ENCODE peak calls at places on chromosomes 6 and 20, in four cellular contexts. One of them, this sample, is unnamed.

GRCh38 chr6:14068133-14068532 is 49.4 kb upstream of the CD83 start:
- DNase-seq in trophoblast cell: peak
- DNase-seq in mammary epithelial cell: peak
- DNase-seq in GM23338: no peak
- DNase-seq in this sample: peak

GRCh38 chr20:25676164-25676809 is 20.4 kb downstream of the ZNF337 start:
- DNase-seq in trophoblast cell: peak
- DNase-seq in mammary epithelial cell: peak
- DNase-seq in GM23338: no peak
- DNase-seq in this sample: no peak

GRCh38 chr6:105835373-105835772 is 250.8 kb upstream of the PRDM1 start:
- DNase-seq in GM23338: peak
- DNase-seq in trophoblast cell: peak
- DNase-seq in mammary epithelial cell: peak
- DNase-seq in this sample: no peak

GRCh38 chr6:99187429-99187828 is 162.0 kb downstream of the FAXC start:
- DNase-seq in trophoblast cell: no peak
- DNase-seq in GM23338: no peak
- DNase-seq in mammary epithelial cell: no peak
- DNase-seq in this sample: no peak

GRCh38 chr6:28107506-28107905 is 16.9 kb upstream of the ZSCAN16 start:
- DNase-seq in GM23338: no peak
- DNase-seq in trophoblast cell: no peak
- DNase-seq in mammary epithelial cell: no peak
- DNase-seq in this sample: no peak

GRCh38 chr6:131844243-131844841 is 36.5 kb downstream of the ENPP1 start:
- DNase-seq in GM23338: no peak
- DNase-seq in trophoblast cell: peak
- DNase-seq in mammary epithelial cell: no peak
- DNase-seq in this sample: peak

GRCh38 chr6:129492260-129492659 is 217.7 kb downstream of the ARHGAP18 start:
- DNase-seq in GM23338: no peak
- DNase-seq in mammary epithelial cell: no peak
- DNase-seq in trophoblast cell: no peak
- DNase-seq in this sample: no peak

GRCh38 chr20:53757472-53757913 is 163.9 kb upstream of the ZNF217 start:
- DNase-seq in GM23338: no peak
- DNase-seq in mammary epithelial cell: peak
- DNase-seq in trophoblast cell: peak
- DNase-seq in this sample: no peak

GRCh38 chr20:25073544-25073943 is 8.4 kb downstream of the VSX1 start:
- DNase-seq in mammary epithelial cell: no peak
- DNase-seq in GM23338: peak
- DNase-seq in trophoblast cell: no peak
- DNase-seq in this sample: no peak

GRCh38 chr6:110529355-110529754 is 52.9 kb upstream of the SLC22A16 start:
- DNase-seq in trophoblast cell: no peak
- DNase-seq in mammary epithelial cell: peak
- DNase-seq in GM23338: no peak
- DNase-seq in this sample: no peak

GRCh38 chr20:2729791-2730190 is 37.2 kb downstream of the EBF4 start:
- DNase-seq in mammary epithelial cell: no peak
- DNase-seq in trophoblast cell: no peak
- DNase-seq in GM23338: no peak
- DNase-seq in this sample: no peak

GRCh38 chr6:143034689-143035334 is 25.9 kb upstream of the AIG1 start:
- DNase-seq in trophoblast cell: no peak
- DNase-seq in GM23338: no peak
- DNase-seq in mammary epithelial cell: no peak
- DNase-seq in this sample: no peak

GRCh38 chr6:158152659-158153058 is 15.4 kb downstream of the SERAC1 start:
- DNase-seq in GM23338: no peak
- DNase-seq in trophoblast cell: peak
- DNase-seq in mammary epithelial cell: no peak
- DNase-seq in this sample: no peak

GRCh38 chr6:14882394-14883073 is 363.3 kb upstream of the JARID2 start:
- DNase-seq in GM23338: no peak
- DNase-seq in trophoblast cell: no peak
- DNase-seq in mammary epithelial cell: no peak
- DNase-seq in this sample: peak

GRCh38 chr6:127510876-127511275 is 8.3 kb downstream of the MTCL3 start:
- DNase-seq in GM23338: no peak
- DNase-seq in trophoblast cell: no peak
- DNase-seq in mammary epithelial cell: no peak
- DNase-seq in this sample: no peak

GRCh38 chr20:856361-856775 is 22.9 kb downstream of the FAM110A start:
- DNase-seq in mammary epithelial cell: peak
- DNase-seq in trophoblast cell: peak
- DNase-seq in GM23338: no peak
- DNase-seq in this sample: peak

GRCh38 chr6:169046483-169047192 is 207.0 kb downstream of the THBS2 start:
- DNase-seq in mammary epithelial cell: peak
- DNase-seq in trophoblast cell: no peak
- DNase-seq in GM23338: no peak
- DNase-seq in this sample: no peak

GRCh38 chr6:126188271-126188909 is 151.5 kb upstream of the CENPW start:
- DNase-seq in GM23338: no peak
- DNase-seq in mammary epithelial cell: peak
- DNase-seq in trophoblast cell: no peak
- DNase-seq in this sample: no peak

GRCh38 chr20:16158090-16158975 is 414.9 kb downstream of the KIF16B start:
- DNase-seq in GM23338: no peak
- DNase-seq in trophoblast cell: peak
- DNase-seq in mammary epithelial cell: no peak
- DNase-seq in this sample: no peak

GRCh38 chr6:130674604-130675003 is 152.6 kb upstream of the SMLR1 start:
- DNase-seq in GM23338: no peak
- DNase-seq in mammary epithelial cell: no peak
- DNase-seq in trophoblast cell: peak
- DNase-seq in this sample: no peak

GRCh38 chr6:20876016-20876415 is 341.8 kb downstream of the CDKAL1 start:
- DNase-seq in trophoblast cell: peak
- DNase-seq in mammary epithelial cell: peak
- DNase-seq in GM23338: no peak
- DNase-seq in this sample: no peak

GRCh38 chr20:54335299-54335698 is 127.4 kb downstream of the PFDN4 start:
- DNase-seq in mammary epithelial cell: peak
- DNase-seq in trophoblast cell: no peak
- DNase-seq in GM23338: no peak
- DNase-seq in this sample: no peak

GRCh38 chr6:118565317-118565960 is 17.3 kb downstream of the PLN start:
- DNase-seq in GM23338: peak
- DNase-seq in trophoblast cell: peak
- DNase-seq in mammary epithelial cell: peak
- DNase-seq in this sample: peak

GRCh38 chr6:82415820-82416219 is 52.2 kb downstream of the TPBG start:
- DNase-seq in GM23338: no peak
- DNase-seq in trophoblast cell: no peak
- DNase-seq in mammary epithelial cell: peak
- DNase-seq in this sample: peak

GRCh38 chr6:13011612-13012146 is 295.1 kb downstream of the PHACTR1 start:
- DNase-seq in trophoblast cell: no peak
- DNase-seq in GM23338: no peak
- DNase-seq in mammary epithelial cell: no peak
- DNase-seq in this sample: no peak

GRCh38 chr20:4375881-4376280 is 345.8 kb upstream of the PRND start:
- DNase-seq in trophoblast cell: peak
- DNase-seq in GM23338: no peak
- DNase-seq in mammary epithelial cell: peak
- DNase-seq in this sample: no peak

GRCh38 chr6:28920281-28920680 is 3.5 kb downstream of the TRIM27 start:
- DNase-seq in mammary epithelial cell: no peak
- DNase-seq in GM23338: no peak
- DNase-seq in trophoblast cell: no peak
- DNase-seq in this sample: no peak

GRCh38 chr20:63980317-63980805 is 571 bp upstream of the PRPF6 start:
- DNase-seq in trophoblast cell: no peak
- DNase-seq in GM23338: no peak
- DNase-seq in mammary epithelial cell: peak
- DNase-seq in this sample: no peak

GRCh38 chr6:125790403-125791150 is at the start of gene NCOA7:
- DNase-seq in mammary epithelial cell: peak
- DNase-seq in GM23338: peak
- DNase-seq in trophoblast cell: peak
- DNase-seq in this sample: peak

GRCh38 chr6:159104931-159105330 is 60.1 kb upstream of the TAGAP start:
- DNase-seq in GM23338: no peak
- DNase-seq in trophoblast cell: no peak
- DNase-seq in mammary epithelial cell: peak
- DNase-seq in this sample: no peak

GRCh38 chr20:24389686-24390085 is 79.7 kb upstream of the SYNDIG1 start:
- DNase-seq in mammary epithelial cell: no peak
- DNase-seq in trophoblast cell: no peak
- DNase-seq in GM23338: no peak
- DNase-seq in this sample: no peak

DNA sequence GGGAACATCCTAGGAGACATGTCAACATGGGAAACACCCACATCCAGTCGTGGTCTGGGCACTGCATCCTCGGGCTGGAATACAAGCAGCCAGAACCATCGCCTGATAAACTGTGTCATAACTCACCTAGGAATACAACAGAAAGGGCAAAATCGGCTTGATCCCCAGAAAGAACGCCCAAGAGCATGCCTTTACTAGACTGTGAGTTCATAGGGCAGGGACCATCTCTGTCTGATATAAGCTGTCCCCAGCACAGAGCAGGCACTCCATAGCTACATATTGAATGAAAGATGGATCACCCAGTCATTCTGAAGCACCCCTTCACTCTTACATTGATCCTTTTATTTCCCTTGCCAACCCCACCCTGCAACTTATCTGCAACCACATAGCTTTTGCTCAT is 23.8 kb downstream of the RIPOR2 start:
- DNase-seq in mammary epithelial cell: no peak
- DNase-seq in GM23338: no peak
- DNase-seq in trophoblast cell: no peak
- DNase-seq in this sample: no peak
- H3K4me3 ChIP-seq in mammary epithelial cell: no peak
- H3K4me3 ChIP-seq in GM23338: peak
- H3K4me3 ChIP-seq in trophoblast cell: no peak
- H3K4me3 ChIP-seq in this sample: no peak

GRCh38 chr6:22980446-22980845 is 411.1 kb downstream of the HDGFL1 start:
- DNase-seq in trophoblast cell: no peak
- DNase-seq in GM23338: no peak
- DNase-seq in mammary epithelial cell: peak
- DNase-seq in this sample: no peak

GRCh38 chr6:22972771-22973170 is 403.4 kb downstream of the HDGFL1 start:
- DNase-seq in GM23338: no peak
- DNase-seq in trophoblast cell: no peak
- DNase-seq in mammary epithelial cell: no peak
- DNase-seq in this sample: no peak

GRCh38 chr6:22970004-22970403 is 400.6 kb downstream of the HDGFL1 start:
- DNase-seq in trophoblast cell: no peak
- DNase-seq in GM23338: no peak
- DNase-seq in mammary epithelial cell: no peak
- DNase-seq in this sample: no peak

GRCh38 chr6:22975079-22975478 is 405.7 kb downstream of the HDGFL1 start:
- DNase-seq in GM23338: no peak
- DNase-seq in mammary epithelial cell: no peak
- DNase-seq in trophoblast cell: peak
- DNase-seq in this sample: no peak
- H3K27ac ChIP-seq in GM23338: no peak
- H3K27ac ChIP-seq in mammary epithelial cell: no peak
- H3K27ac ChIP-seq in trophoblast cell: no peak
- H3K27ac ChIP-seq in this sample: no peak

GRCh38 chr6:52572536-52572935 is 4.3 kb downstream of the TRAM2 start:
- DNase-seq in GM23338: no peak
- DNase-seq in trophoblast cell: peak
- DNase-seq in mammary epithelial cell: no peak
- DNase-seq in this sample: no peak
- H3K4me2 ChIP-seq in GM23338: peak
- H3K4me2 ChIP-seq in trophoblast cell: no peak
- H3K4me2 ChIP-seq in mammary epithelial cell: no peak
- H3K4me2 ChIP-seq in this sample: no peak

DNA sequence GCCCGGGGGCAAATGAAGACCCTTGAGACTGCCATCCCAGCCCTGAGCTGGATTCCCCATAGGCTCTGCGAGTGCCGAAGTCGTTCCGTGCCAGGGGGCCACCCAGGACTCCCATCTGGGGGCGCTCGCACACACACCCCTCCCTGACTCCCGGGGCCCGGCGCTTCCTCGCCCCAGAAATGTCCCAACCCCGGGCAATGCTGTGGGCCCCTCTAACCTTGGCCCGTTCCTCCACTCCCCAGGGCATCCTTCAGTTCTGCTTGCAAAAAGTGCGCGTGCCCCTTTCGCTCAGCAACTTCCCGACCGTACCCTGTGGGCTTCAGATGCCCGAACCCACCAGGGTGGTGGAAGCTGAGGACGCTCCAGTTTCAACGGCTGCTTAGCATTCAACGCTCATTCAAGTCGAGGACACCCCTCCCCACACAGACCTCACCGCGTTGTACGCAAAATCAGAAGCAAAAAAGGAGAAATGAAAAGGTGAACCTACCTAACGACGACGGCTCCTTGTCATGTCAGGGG is 25.4 kb downstream of the RIPOR2 start:
- DNase-seq in GM23338: peak
- DNase-seq in trophoblast cell: no peak
- DNase-seq in mammary epithelial cell: peak
- DNase-seq in this sample: no peak
- H3K4me3 ChIP-seq in GM23338: peak
- H3K4me3 ChIP-seq in trophoblast cell: peak
- H3K4me3 ChIP-seq in mammary epithelial cell: peak
- H3K4me3 ChIP-seq in this sample: no peak

GRCh38 chr6:84511929-84512328 is 252.5 kb downstream of the TBX18 start:
- DNase-seq in trophoblast cell: no peak
- DNase-seq in mammary epithelial cell: no peak
- DNase-seq in GM23338: no peak
- DNase-seq in this sample: no peak

GRCh38 chr6:84512396-84512795 is 252.0 kb downstream of the TBX18 start:
- DNase-seq in trophoblast cell: peak
- DNase-seq in GM23338: no peak
- DNase-seq in mammary epithelial cell: no peak
- DNase-seq in this sample: no peak

GRCh38 chr6:84508981-84509380 is 255.4 kb downstream of the TBX18 start:
- DNase-seq in mammary epithelial cell: no peak
- DNase-seq in trophoblast cell: no peak
- DNase-seq in GM23338: no peak
- DNase-seq in this sample: no peak

GRCh38 chr6:84504025-84504424 is 260.4 kb downstream of the TBX18 start:
- DNase-seq in trophoblast cell: no peak
- DNase-seq in mammary epithelial cell: no peak
- DNase-seq in GM23338: no peak
- DNase-seq in this sample: no peak

GRCh38 chr6:84508334-84508733 is 256.1 kb downstream of the TBX18 start:
- DNase-seq in trophoblast cell: no peak
- DNase-seq in mammary epithelial cell: no peak
- DNase-seq in GM23338: no peak
- DNase-seq in this sample: no peak
- H3K27ac ChIP-seq in trophoblast cell: no peak
- H3K27ac ChIP-seq in mammary epithelial cell: no peak
- H3K27ac ChIP-seq in GM23338: no peak
- H3K27ac ChIP-seq in this sample: no peak

GRCh38 chr6:144659202-144659731 is 374.1 kb downstream of the UTRN start:
- DNase-seq in GM23338: peak
- DNase-seq in mammary epithelial cell: no peak
- DNase-seq in trophoblast cell: peak
- DNase-seq in this sample: no peak
- H3K4me2 ChIP-seq in GM23338: peak
- H3K4me2 ChIP-seq in mammary epithelial cell: no peak
- H3K4me2 ChIP-seq in trophoblast cell: no peak
- H3K4me2 ChIP-seq in this sample: no peak

GRCh38 chr6:135995160-135995898 is 143.8 kb downstream of the PDE7B start:
- DNase-seq in trophoblast cell: no peak
- DNase-seq in GM23338: no peak
- DNase-seq in mammary epithelial cell: peak
- DNase-seq in this sample: no peak
- H3K4me3 ChIP-seq in trophoblast cell: no peak
- H3K4me3 ChIP-seq in GM23338: no peak
- H3K4me3 ChIP-seq in mammary epithelial cell: no peak
- H3K4me3 ChIP-seq in this sample: no peak

This sample was measured in PC-9.